ENCODE peak calls at places on chromosomes 4 and X, in four cellular contexts. A is K562, L is IMR-90, N is H1. Z is an unnamed sample.

GRCh38 chr4:26330946-26331345 is 10.1 kb downstream of the RBPJ start:
- DNase-seq in A (no peak), L (no peak), N (no peak), Z (no peak)

GRCh38 chrX:77925764-77926163 is 15.3 kb downstream of the ATP7A start:
- DNase-seq in A (no peak), L (no peak), N (no peak), Z (no peak)

GRCh38 chr4:141046255-141046654 is 87.0 kb downstream of the RNF150 start:
- DNase-seq in A (peak; percentile 2), L (peak; percentile 100), N (no peak), Z (no peak)

GRCh38 chrX:48910926-48911406 is 480 bp downstream of the SLC35A2 start:
- DNase-seq in A (peak; percentile 50), L (peak; percentile 21), N (no peak), Z (no peak)

GRCh38 chr4:122086338-122086737 is 65.8 kb upstream of the BLTP1 start:
- DNase-seq in A (no peak), L (peak; percentile 18), N (no peak), Z (no peak)

GRCh38 chrX:38036471-38036870 is 30.1 kb downstream of the SYTL5 start:
- DNase-seq in A (no peak), L (peak; percentile 6), N (no peak), Z (no peak)

GRCh38 chr4:137994858-137995257 is 247.3 kb downstream of the SLC7A11 start:
- DNase-seq in A (no peak), L (peak; percentile 55), N (no peak), Z (no peak)

GRCh38 chr4:92305148-92305877 is 1.5 kb downstream of the GRID2 start:
- DNase-seq in A (peak; percentile 0), L (peak; percentile 32), N (peak; percentile 93), Z (no peak)

GRCh38 chr4:10026485-10026884 is 5.2 kb upstream of the SLC2A9 start:
- DNase-seq in A (no peak), L (no peak), N (no peak), Z (no peak)
- TF ChIP-seq CHD1 in A (no peak), L (no peak), N (no peak), Z (no peak)

GRCh38 chrX:9163153-9163790 is 129.3 kb upstream of the FAM9B start:
- DNase-seq in A (no peak), L (peak; percentile 55), N (no peak), Z (no peak)
- TF ChIP-seq CHD1 in A (no peak), L (no peak), N (no peak), Z (no peak)

GRCh38 chr4:101835121-101835904 is 44.8 kb downstream of the BANK1 start:
- DNase-seq in A (no peak), L (peak; percentile 31), N (no peak), Z (no peak)
- TF ChIP-seq CHD1 in A (no peak), L (no peak), N (no peak), Z (no peak)

DNA sequence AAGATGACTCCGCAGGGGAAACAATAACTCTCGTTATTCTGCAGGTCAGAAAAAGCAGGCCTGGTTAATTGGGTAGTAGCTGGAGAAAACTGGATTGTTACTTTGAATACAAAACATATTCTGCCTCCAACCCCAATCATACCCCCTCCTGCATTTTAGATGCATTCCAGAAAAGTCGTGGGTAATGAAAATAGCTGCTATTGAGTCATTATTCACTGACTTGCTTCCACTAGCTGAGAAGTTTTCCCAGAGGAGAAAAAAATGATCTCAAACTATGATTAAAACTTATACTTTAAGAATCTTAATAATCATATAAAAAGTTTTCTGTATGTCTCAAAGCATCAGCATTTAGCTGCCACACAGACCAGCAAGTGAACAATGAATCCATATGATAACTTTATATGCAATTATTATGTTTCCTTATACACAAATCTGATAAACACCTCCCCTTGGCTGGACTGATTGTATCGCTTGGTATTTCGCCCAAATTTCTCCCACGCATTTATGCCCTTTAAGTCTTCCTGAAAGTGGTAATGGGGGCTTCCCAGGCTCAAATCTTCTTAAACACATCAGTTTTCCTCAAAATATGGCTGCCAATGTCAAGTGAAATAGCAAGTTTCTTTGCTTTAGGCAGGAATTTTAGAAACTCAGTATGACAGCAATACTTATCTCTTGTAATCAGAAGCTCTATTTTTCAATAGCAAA is 181.0 kb downstream of the LDB2 start:
- DNase-seq in A (no peak), L (peak; percentile 35), N (no peak), Z (no peak)
- TF ChIP-seq CHD1 in A (no peak), L (no peak), N (no peak), Z (no peak)

GRCh38 chr4:13618212-13618806 is 9.2 kb downstream of the BOD1L1 start:
- DNase-seq in A (no peak), L (no peak), N (no peak), Z (no peak)
- TF ChIP-seq CHD1 in A (no peak), L (no peak), N (no peak), Z (no peak)

DNA sequence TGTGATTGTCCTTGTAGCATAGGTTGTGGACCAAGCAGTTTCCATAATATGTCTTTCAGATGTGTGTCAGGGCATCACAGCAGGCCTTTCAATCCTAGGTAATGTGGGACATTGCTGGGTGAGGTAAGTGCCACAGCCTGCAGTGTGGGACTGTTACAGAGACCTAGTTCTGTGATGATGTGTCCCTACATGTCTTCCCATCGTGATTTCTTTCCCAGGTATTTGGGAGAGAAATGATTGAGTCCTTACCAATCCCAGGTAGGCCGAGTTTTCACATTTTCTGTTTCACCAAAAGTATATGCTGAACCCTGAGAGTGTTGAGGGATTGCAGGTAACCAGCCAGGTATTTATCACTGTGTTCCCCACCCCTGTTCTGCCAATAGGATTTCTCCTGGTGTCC is 10.6 kb upstream of the ATXN3L start:
- DNase-seq in A (no peak), L (no peak), N (no peak), Z (no peak)
- TF ChIP-seq CHD1 in A (no peak), L (no peak), N (no peak), Z (no peak)

GRCh38 chrX:107205770-107206696 is at the start of the genes DNAAF6 and NUP62CL:
- DNase-seq in A (peak; percentile 93), L (no peak), N (peak; percentile 73), Z (peak; percentile 28)
- TF ChIP-seq CHD1 in A (no peak), L (no peak), N (no peak), Z (no peak)

GRCh38 chrX:85836868-85837267 is 210.5 kb downstream of the CHM start:
- DNase-seq in A (no peak), L (peak; percentile 23), N (no peak), Z (no peak)
- TF ChIP-seq CHD1 in A (no peak), L (no peak), N (no peak), Z (no peak)

Z was measured in GM12878.